ENCODE peak calls at places on chromosomes 4 and X, in seven cellular contexts. J is AG10803, F is lower lobe of right lung, A is GM23248, E is lower leg skin, P is H9, W is nephron progenitor cell. S is an unnamed sample.

GRCh38 chr4:169254546-169254983 is 16.2 kb downstream of the SH3RF1 start:
- DNase-seq in P (no peak), E (no peak), A (peak; percentile 85), F (no peak), J (peak; percentile 81), W (no peak), S (no peak)

GRCh38 chrX:78455901-78456300 is 128.5 kb upstream of the CYSLTR1 start:
- DNase-seq in F (no peak), A (peak; percentile 39), J (no peak), W (no peak), P (no peak), E (no peak), S (no peak)

GRCh38 chr4:55445921-55446577 is 50.3 kb downstream of the TMEM165 start:
- DNase-seq in W (no peak), A (peak; percentile 89), F (no peak), J (peak; percentile 89), E (no peak), P (no peak), S (no peak)

GRCh38 chr4:1172971-1173757 is 781 bp upstream of the SPON2 start:
- DNase-seq in W (no peak), J (peak; percentile 76), F (no peak), A (peak; percentile 66), P (peak; percentile 59), E (no peak), S (no peak)

GRCh38 chrX:96566856-96567255 is 117.8 kb upstream of the DIAPH2 start:
- DNase-seq in A (no peak), J (peak; percentile 29), W (no peak), P (no peak), F (no peak), E (no peak), S (no peak)

GRCh38 chr4:13302876-13303275 is 181.3 kb downstream of the RAB28 start:
- DNase-seq in A (peak; percentile 40), E (no peak), P (no peak), F (no peak), J (peak; percentile 79), W (no peak), S (no peak)

GRCh38 chr4:147760695-147761094 is 28.8 kb downstream of the ARHGAP10 start:
- DNase-seq in J (no peak), F (no peak), W (no peak), A (no peak), E (no peak), P (no peak), S (no peak)

GRCh38 chr4:113031212-113031611 is 18.2 kb upstream of the ANK2 start:
- DNase-seq in P (no peak), J (no peak), F (no peak), W (no peak), A (no peak), E (no peak), S (no peak)